ENCODE peak calls at places on chromosome 10, in nine cellular contexts. O is caudate nucleus; U is ascending aorta; H is stomach; G is aorta; I is CD4-positive, alpha-beta memory T cell; K is naive thymus-derived CD4-positive, alpha-beta T cell; A is heart left ventricle; N is keratinocyte. C is an unnamed sample.

GRCh38 chr10:2111936-2112335 is 374.6 kb upstream of the ADARB2 start:
- DNase-seq in A (no peak), H (no peak), K (no peak), N (peak; percentile 76), U (no peak), I (no peak), G (no peak), O (no peak), C (peak; percentile 58)

GRCh38 chr10:126705951-126706565 is 35.6 kb upstream of the C10orf90 start:
- DNase-seq in O (no peak), N (no peak), G (no peak), H (no peak), K (no peak), U (no peak), I (no peak), A (peak; percentile 22), C (no peak)

GRCh38 chr10:126157127-126157526 is 231.2 kb downstream of the ADAM12 start:
- DNase-seq in A (no peak), K (no peak), H (no peak), G (no peak), I (no peak), O (no peak), N (no peak), U (no peak), C (no peak)

GRCh38 chr10:100528123-100528884 is 1.4 kb downstream of the NDUFB8 start:
- DNase-seq in I (peak; percentile 29), H (no peak), A (no peak), N (no peak), G (no peak), K (no peak), U (no peak), O (no peak), C (no peak)

GRCh38 chr10:18203526-18203925 is 63.3 kb downstream of the CACNB2 start:
- DNase-seq in I (no peak), G (no peak), U (no peak), N (no peak), O (no peak), H (no peak), K (no peak), A (no peak), C (no peak)

GRCh38 chr10:99562631-99563030 is 29.9 kb downstream of the NKX2-3 start:
- DNase-seq in K (no peak), U (no peak), N (no peak), O (no peak), H (no peak), A (no peak), G (no peak), I (no peak), C (no peak)

GRCh38 chr10:97754726-97755125 is 17.1 kb downstream of the SFRP5 start:
- DNase-seq in H (no peak), K (no peak), U (no peak), O (no peak), N (no peak), I (no peak), G (no peak), A (no peak), C (no peak)

GRCh38 chr10:60397792-60398191 is 8.1 kb upstream of the ANK3 start:
- DNase-seq in G (no peak), N (no peak), U (no peak), O (no peak), I (no peak), A (no peak), H (no peak), K (no peak), C (no peak)

DNA sequence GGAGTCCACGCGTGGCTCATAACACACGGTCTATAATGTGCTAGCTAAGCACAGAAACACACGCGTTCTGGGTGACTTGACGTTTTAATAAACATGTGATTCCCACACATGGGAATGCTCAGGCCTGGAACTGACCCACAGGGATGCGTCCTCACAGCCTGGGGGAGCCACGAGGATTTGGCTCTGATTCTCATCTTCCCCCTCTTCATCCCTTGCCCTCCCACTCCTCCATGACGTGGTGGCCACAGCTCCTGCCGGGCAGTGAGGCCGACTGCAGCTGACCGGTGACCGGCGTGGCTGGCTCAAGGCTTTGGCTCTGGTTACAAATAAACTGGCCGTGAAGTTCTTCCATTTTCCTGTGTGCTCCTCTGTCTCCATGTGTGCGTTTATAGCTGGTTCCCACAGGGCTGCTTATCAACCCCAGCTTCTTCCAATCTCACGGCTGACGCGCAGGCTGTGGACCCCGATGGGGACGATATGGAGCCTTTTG is 40.9 kb upstream of the KLF6 start:
- DNase-seq in H (no peak), A (peak; percentile 50), G (no peak), U (no peak), N (no peak), K (no peak), I (no peak), O (no peak), C (no peak)
- H3K27ac ChIP-seq in H (no peak overlapping the region), A (no peak overlapping the region), G (no peak overlapping the region), U (peak overlapping the region; percentile 54), N (peak overlapping the region; percentile 51), K (no peak overlapping the region), I (no peak overlapping the region), O (no peak overlapping the region), C (peak overlapping the region; percentile 59)

GRCh38 chr10:30445716-30446115 is 11.7 kb downstream of the MAP3K8 start:
- DNase-seq in A (no peak), U (no peak), N (no peak), O (no peak), K (no peak), G (no peak), I (no peak), H (no peak), C (no peak)

GRCh38 chr10:30443049-30443448 is 9.1 kb downstream of the MAP3K8 start:
- DNase-seq in H (no peak), A (no peak), I (no peak), U (no peak), K (no peak), G (no peak), O (no peak), N (no peak), C (no peak)

GRCh38 chr10:30439931-30440330 is 5.9 kb downstream of the MAP3K8 start:
- DNase-seq in K (no peak), A (no peak), O (no peak), N (no peak), H (no peak), U (no peak), G (no peak), I (no peak), C (no peak)

GRCh38 chr10:30438016-30438850 is 4.2 kb downstream of the MAP3K8 start:
- DNase-seq in I (no peak), N (no peak), K (no peak), U (no peak), H (no peak), G (no peak), O (no peak), A (no peak), C (no peak)

GRCh38 chr10:30441974-30442606 is 8.1 kb downstream of the MAP3K8 start:
- DNase-seq in I (no peak), H (no peak), N (no peak), K (no peak), O (no peak), G (no peak), A (no peak), U (no peak), C (no peak)
- H3K27ac ChIP-seq in I (no peak overlapping the region), H (no peak overlapping the region), N (no peak overlapping the region), K (no peak overlapping the region), O (no peak overlapping the region), G (peak overlapping the region; percentile 73), A (no peak overlapping the region), U (peak overlapping the region; percentile 94), C (no peak overlapping the region)

GRCh38 chr10:3571310-3571825 is 213.6 kb downstream of the KLF6 start:
- DNase-seq in I (no peak), A (no peak), H (no peak), G (no peak), O (no peak), U (no peak), K (no peak), N (no peak), C (no peak)

GRCh38 chr10:3578159-3578558 is 206.8 kb downstream of the KLF6 start:
- DNase-seq in N (no peak), O (no peak), G (no peak), K (no peak), A (no peak), U (no peak), H (no peak), I (no peak), C (no peak)

GRCh38 chr10:3573498-3573897 is 211.5 kb downstream of the KLF6 start:
- DNase-seq in G (no peak), I (no peak), N (no peak), H (no peak), O (no peak), K (no peak), U (no peak), A (no peak), C (no peak)

GRCh38 chr10:3570855-3571266 is 214.1 kb downstream of the KLF6 start:
- DNase-seq in A (no peak), H (no peak), N (no peak), O (no peak), K (no peak), U (peak; percentile 76), I (no peak), G (peak; percentile 88), C (no peak)

GRCh38 chr10:3574451-3574850 is 210.6 kb downstream of the KLF6 start:
- DNase-seq in H (no peak), O (no peak), I (no peak), G (no peak), U (no peak), A (no peak), K (no peak), N (no peak), C (no peak)
- H3K27ac ChIP-seq in H (no peak overlapping the region), O (no peak overlapping the region), I (no peak overlapping the region), G (no peak overlapping the region), U (no peak overlapping the region), A (peak overlapping the region; percentile 10), K (no peak overlapping the region), N (no peak overlapping the region), C (no peak overlapping the region)

GRCh38 chr10:113068178-113068890 is 118.3 kb downstream of the TCF7L2 start:
- DNase-seq in G (no peak), N (no peak), A (no peak), H (no peak), I (no peak), U (no peak), O (no peak), K (no peak), C (no peak)

GRCh38 chr10:113067516-113067915 is 117.5 kb downstream of the TCF7L2 start:
- DNase-seq in U (no peak), O (no peak), I (no peak), G (no peak), A (no peak), K (no peak), H (no peak), N (no peak), C (no peak)

GRCh38 chr10:113073549-113074189 is 123.6 kb downstream of the TCF7L2 start:
- DNase-seq in I (no peak), A (peak; percentile 50), H (peak; percentile 79), N (peak; percentile 38), O (no peak), U (peak; percentile 96), G (peak; percentile 92), K (no peak), C (peak; percentile 51)

GRCh38 chr10:113069595-113069994 is 119.5 kb downstream of the TCF7L2 start:
- DNase-seq in I (no peak), K (no peak), A (no peak), H (no peak), G (no peak), O (no peak), N (no peak), U (no peak), C (peak; percentile 56)

DNA sequence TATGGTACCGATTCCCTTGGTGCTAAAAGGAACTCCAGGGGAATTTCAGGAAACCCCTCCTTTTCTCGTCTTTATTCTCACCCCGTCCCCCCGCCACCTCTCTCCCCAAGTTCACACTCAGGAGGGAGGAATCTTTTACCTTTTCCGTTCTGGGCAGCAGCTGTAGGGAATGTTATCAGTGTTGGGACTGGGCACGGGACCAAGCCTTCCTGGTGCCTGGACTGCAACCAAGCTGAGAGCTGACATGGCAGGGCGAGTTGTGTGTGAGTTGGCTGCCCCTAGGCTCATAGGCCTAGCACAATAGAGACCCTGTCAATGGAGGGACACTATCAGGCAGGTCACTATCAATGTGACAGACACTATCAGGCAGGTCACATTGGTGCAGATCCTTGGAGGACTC is 121.4 kb downstream of the TCF7L2 start:
- DNase-seq in I (no peak), U (peak; percentile 81), G (no peak), H (peak; percentile 94), A (peak; percentile 76), O (no peak), K (no peak), N (no peak), C (no peak)
- H3K27ac ChIP-seq in I (no peak overlapping the region), U (peak overlapping the region; percentile 60), G (no peak overlapping the region), H (peak overlapping the region; percentile 60), A (no peak overlapping the region), O (no peak overlapping the region), K (no peak overlapping the region), N (no peak overlapping the region), C (no peak overlapping the region)